ENCODE peak calls at places on chromosomes 4 and X, in eight cellular contexts. B is HepG2, X is neural progenitor cell, J is Karpas-422, W is IMR-90, T is keratinocyte, A is K562, F is HCT116. S is an unnamed sample.

GRCh38 chr4:115841873-115842272 is 728.5 kb upstream of the NDST4 start:
- DNase-seq in F (no peak), A (no peak), W (no peak), T (peak; percentile 44), X (no peak), J (no peak), B (no peak), S (no peak)

GRCh38 chr4:156169861-156170260 is 216.2 kb upstream of the CTSO start:
- DNase-seq in B (no peak), W (no peak), J (no peak), A (no peak), T (no peak), F (no peak), X (peak; percentile 66), S (no peak)

GRCh38 chr4:122874194-122874593 is 47.6 kb downstream of the FGF2 start:
- DNase-seq in B (peak; percentile 5), W (peak; percentile 90), F (no peak), X (no peak), J (no peak), T (no peak), A (no peak), S (no peak)

GRCh38 chr4:89657931-89658700 is 178.8 kb downstream of the SNCA start:
- DNase-seq in W (peak; percentile 46), A (no peak), J (peak; percentile 58), X (peak; percentile 30), F (peak; percentile 28), B (peak; percentile 28), T (no peak), S (peak; percentile 21)

GRCh38 chrX:45172890-45173289 is 27.8 kb downstream of the DIPK2B start:
- DNase-seq in T (peak; percentile 38), J (peak; percentile 56), F (peak; percentile 21), W (peak; percentile 54), X (no peak), A (no peak), B (peak; percentile 3), S (no peak)

GRCh38 chr4:173415885-173416658 is 17.2 kb upstream of the SCRG1 start:
- DNase-seq in J (no peak), F (no peak), X (no peak), W (no peak), A (no peak), T (no peak), B (no peak), S (no peak)

GRCh38 chr4:107044170-107044569 is 8.1 kb upstream of the DKK2 start:
- DNase-seq in F (peak; percentile 12), A (no peak), W (no peak), T (no peak), X (no peak), B (no peak), J (peak; percentile 54), S (peak; percentile 1)

GRCh38 chr4:1414831-1415680 is 8.8 kb upstream of the NKX1-1 start:
- DNase-seq in J (no peak), B (no peak), W (no peak), T (no peak), A (peak; percentile 84), F (no peak), X (no peak), S (no peak)

GRCh38 chr4:1047106-1047975 is 35.9 kb downstream of the FGFRL1 start:
- DNase-seq in X (peak; percentile 1), W (no peak), B (no peak), F (no peak), A (no peak), J (no peak), T (no peak), S (no peak)

GRCh38 chr4:89753601-89754066 is 83.3 kb downstream of the SNCA start:
- DNase-seq in F (peak; percentile 55), X (no peak), W (peak; percentile 95), J (no peak), B (peak; percentile 30), T (peak; percentile 90), A (no peak), S (no peak)

GRCh38 chr4:153465922-153466636 is at the start of gene TMEM131L:
- DNase-seq in X (peak; percentile 93), B (peak; percentile 29), T (no peak), J (peak; percentile 93), A (peak; percentile 92), W (peak; percentile 52), F (peak; percentile 21), S (peak; percentile 88)

GRCh38 chr4:139454111-139454600 is at the start of gene RAB33B:
- DNase-seq in X (peak; percentile 95), A (no peak), J (peak; percentile 69), B (no peak), T (no peak), W (peak; percentile 86), F (no peak), S (peak; percentile 50)

GRCh38 chrX:150934453-150934852 is 36.0 kb upstream of the CD99L2 start:
- DNase-seq in A (no peak), J (no peak), T (no peak), X (peak; percentile 28), W (peak; percentile 66), B (no peak), F (no peak), S (no peak)

GRCh38 chr4:48340905-48341775 is at the start of gene SLAIN2:
- DNase-seq in F (peak; percentile 86), W (peak; percentile 97), X (peak; percentile 99), B (peak; percentile 91), J (peak; percentile 97), A (peak; percentile 98), T (no peak), S (peak; percentile 95)

GRCh38 chr4:149203256-149204001 is 612.2 kb downstream of the IQCM start:
- DNase-seq in W (peak; percentile 41), B (no peak), F (no peak), X (no peak), T (no peak), A (no peak), J (no peak), S (no peak)

GRCh38 chr4:26215725-26216124 is 105.1 kb upstream of the RBPJ start:
- DNase-seq in B (no peak), A (no peak), W (no peak), T (no peak), X (no peak), J (no peak), F (no peak), S (no peak)

GRCh38 chrX:1223253-1223621 is 10.8 kb upstream of the CRLF2 start:
- DNase-seq in J (no peak), B (no peak), T (no peak), F (no peak), W (no peak), X (no peak), A (no peak), S (no peak)
- H3K4me2 ChIP-seq in J (no peak overlapping the region), B (no peak overlapping the region), T (no peak overlapping the region), F (peak overlapping the region; percentile 25), W (no peak overlapping the region), X (no peak overlapping the region), A (no peak overlapping the region), S (no peak overlapping the region)

GRCh38 chr4:146153964-146154536 is 21.5 kb upstream of the LSM6 start:
- DNase-seq in B (no peak), X (no peak), W (no peak), A (no peak), F (no peak), J (no peak), T (no peak), S (no peak)
- H3K27ac ChIP-seq in B (no peak overlapping the region), X (no peak overlapping the region), W (no peak overlapping the region), A (no peak overlapping the region), F (no peak overlapping the region), J (no peak overlapping the region), T (no peak overlapping the region), S (no peak overlapping the region)

GRCh38 chr4:145912391-145912790 is 26.2 kb downstream of the ZNF827 start:
- DNase-seq in X (no peak), T (no peak), F (no peak), J (no peak), B (no peak), A (no peak), W (no peak), S (no peak)

GRCh38 chr4:145907363-145907762 is 31.3 kb downstream of the ZNF827 start:
- DNase-seq in X (no peak), J (no peak), T (no peak), W (no peak), B (no peak), A (no peak), F (no peak), S (no peak)

GRCh38 chr4:145909773-145910172 is 28.9 kb downstream of the ZNF827 start:
- DNase-seq in J (no peak), B (no peak), F (no peak), X (no peak), T (no peak), W (no peak), A (no peak), S (no peak)

GRCh38 chr4:145907827-145908226 is 30.8 kb downstream of the ZNF827 start:
- DNase-seq in A (no peak), X (no peak), T (no peak), B (no peak), F (no peak), J (peak; percentile 63), W (peak; percentile 32), S (no peak)

DNA sequence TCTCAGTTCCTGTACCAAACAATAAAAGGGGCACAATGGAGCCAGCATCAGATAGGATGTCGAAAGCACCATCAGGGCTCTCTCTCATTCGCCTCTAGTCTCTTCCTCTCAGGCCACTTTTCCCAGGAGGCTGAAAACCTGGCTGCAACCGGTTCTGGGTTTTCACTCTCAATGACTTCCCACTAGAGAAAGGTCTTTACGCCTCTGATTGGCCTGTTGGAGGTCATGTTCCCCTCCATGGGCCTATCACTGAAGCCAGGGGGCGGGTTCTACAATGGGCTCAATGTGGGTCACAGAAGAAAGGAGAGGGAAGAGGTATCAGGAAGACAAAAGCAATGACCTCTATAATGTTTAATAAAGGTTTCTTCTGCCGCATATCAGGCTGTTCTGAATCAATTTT is 29.3 kb downstream of the ZNF827 start:
- DNase-seq in B (no peak), J (peak; percentile 89), F (no peak), T (no peak), X (peak; percentile 72), W (no peak), A (peak; percentile 55), S (peak; percentile 17)
- H3K4me1 ChIP-seq in B (peaks cover 3% of the 10 kb centered on the region), J (peaks cover 54% of the 10 kb centered on the region), F (no peaks in the 10 kb centered on the region), T (peaks cover 15% of the 10 kb centered on the region), X (peaks cover 19% of the 10 kb centered on the region), W (peaks cover 16% of the 10 kb centered on the region), A (no peaks in the 10 kb centered on the region), S (peaks cover 4% of the 10 kb centered on the region)

GRCh38 chr4:140857111-140857510 is 100.9 kb upstream of the TBC1D9 start:
- DNase-seq in X (no peak), W (no peak), T (peak; percentile 21), B (no peak), F (peak; percentile 10), J (no peak), A (no peak), S (no peak)
- H3K4me2 ChIP-seq in X (no peak overlapping the region), W (no peak overlapping the region), T (peak overlapping the region; percentile 95), B (no peak overlapping the region), F (peak overlapping the region; percentile 95), J (no peak overlapping the region), A (no peak overlapping the region), S (no peak overlapping the region)

S was measured in OCI-LY7.